ENCODE peak calls at places on chromosomes 5 and 9, in eight cellular contexts. E, B, M, S, D, W, H and R are unnamed samples.

GRCh38 chr5:123512631-123513461 is 869 bp downstream of the CSNK1G3 start:
- DNase-seq in E (peak), M (peak), D (peak), S (peak), H (peak), W (peak), B (no peak), R (peak)

GRCh38 chr5:81093536-81094196 is 133.5 kb downstream of the RASGRF2 start:
- DNase-seq in H (no peak), D (no peak), S (no peak), M (no peak), B (no peak), W (no peak), E (no peak), R (no peak)

GRCh38 chr9:115035872-115036612 is 81.9 kb downstream of the TNC start:
- DNase-seq in B (no peak), D (no peak), E (peak), W (no peak), H (no peak), M (no peak), S (no peak), R (peak)

GRCh38 chr9:134372621-134373267 is 46.5 kb downstream of the RXRA start:
- DNase-seq in B (no peak), M (no peak), W (no peak), H (no peak), D (no peak), E (no peak), S (no peak), R (no peak)

GRCh38 chr9:119224431-119224830 is 144.8 kb downstream of the BRINP1 start:
- DNase-seq in M (no peak), E (no peak), S (no peak), H (no peak), W (no peak), B (no peak), D (no peak), R (no peak)

GRCh38 chr5:151084363-151084762 is 3.5 kb upstream of the TNIP1 start:
- DNase-seq in W (no peak), S (no peak), H (no peak), M (no peak), D (no peak), B (no peak), E (no peak), R (no peak)

GRCh38 chr5:54876561-54876960 is 108.8 kb downstream of the ESM1 start:
- DNase-seq in H (no peak), E (no peak), M (no peak), D (no peak), B (no peak), W (no peak), S (no peak), R (no peak)

GRCh38 chr5:137217599-137218200 is 281.4 kb downstream of the SPOCK1 start:
- DNase-seq in D (no peak), B (no peak), E (no peak), M (no peak), S (no peak), W (no peak), H (no peak), R (no peak)

GRCh38 chr5:36958612-36959011 is 82.0 kb downstream of the NIPBL start:
- DNase-seq in M (no peak), B (no peak), W (no peak), D (no peak), H (no peak), E (no peak), S (no peak), R (no peak)

GRCh38 chr5:75640395-75640794 is 29.1 kb downstream of the ANKDD1B start:
- DNase-seq in M (no peak), S (no peak), H (no peak), B (no peak), D (peak), W (no peak), E (no peak), R (no peak)

GRCh38 chr5:161432798-161433197 is 113.7 kb downstream of the GABRB2 start:
- DNase-seq in D (no peak), M (no peak), W (no peak), B (no peak), E (no peak), S (no peak), H (no peak), R (no peak)

GRCh38 chr5:125042243-125042887 is 295.9 kb upstream of the ZNF608 start:
- DNase-seq in D (no peak), H (no peak), S (no peak), M (no peak), B (no peak), W (no peak), E (no peak), R (no peak)

GRCh38 chr5:136006164-136006563 is 22.6 kb upstream of the TGFBI start:
- DNase-seq in E (no peak), W (no peak), D (no peak), M (no peak), B (no peak), H (no peak), S (no peak), R (no peak)

GRCh38 chr9:859251-859650 is 17.8 kb downstream of the DMRT1 start:
- DNase-seq in H (no peak), W (no peak), S (no peak), E (peak), B (no peak), D (no peak), M (no peak), R (no peak)

GRCh38 chr5:176837707-176838115 is 27.4 kb downstream of the UNC5A start:
- DNase-seq in B (peak), D (peak), E (no peak), M (peak), W (peak), H (peak), S (peak), R (peak)

GRCh38 chr5:135405082-135405481 is 6.1 kb upstream of the MACROH2A1 start:
- DNase-seq in E (no peak), S (no peak), D (no peak), W (no peak), B (no peak), M (no peak), H (no peak), R (no peak)

GRCh38 chr9:131264231-131264630 is 12.1 kb downstream of the FAM78A start:
- DNase-seq in B (no peak), E (no peak), W (no peak), H (no peak), S (no peak), M (no peak), D (no peak), R (no peak)

GRCh38 chr5:113759505-113760145 is 246.1 kb downstream of the YTHDC2 start:
- DNase-seq in S (no peak), H (no peak), E (no peak), D (no peak), M (no peak), W (no peak), B (no peak), R (no peak)

GRCh38 chr5:34929150-34929719 is at the start of gene DNAJC21:
- DNase-seq in D (peak), S (peak), W (peak), H (peak), E (peak), M (peak), B (peak), R (peak)

GRCh38 chr5:138635268-138635667 is 60.1 kb upstream of the HSPA9 start:
- DNase-seq in H (no peak), M (no peak), E (no peak), W (no peak), B (no peak), S (no peak), D (peak), R (no peak)

GRCh38 chr9:89422151-89422918 is 75.6 kb downstream of the SEMA4D start:
- DNase-seq in H (peak), B (no peak), E (peak), D (no peak), W (peak), S (no peak), M (peak), R (peak)

GRCh38 chr5:116084231-116084630 is 594 bp upstream of the COMMD10 start:
- DNase-seq in B (peak), M (no peak), E (peak), W (peak), S (peak), D (peak), H (peak), R (no peak)

GRCh38 chr5:620152-620551 is 8.0 kb downstream of the CEP72 start:
- DNase-seq in D (no peak), M (no peak), W (no peak), B (no peak), H (no peak), E (no peak), S (no peak), R (no peak)

GRCh38 chr5:65986050-65986451 is 59.7 kb downstream of the ERBIN start:
- DNase-seq in E (no peak), B (no peak), M (no peak), D (peak), H (no peak), W (no peak), S (no peak), R (no peak)

GRCh38 chr5:130141689-130142320 is 237.5 kb downstream of the CHSY3 start:
- DNase-seq in M (no peak), H (no peak), W (peak), S (no peak), D (peak), E (no peak), B (no peak), R (no peak)

GRCh38 chr9:120937127-120937526 is 10.5 kb upstream of the TRAF1 start:
- DNase-seq in H (no peak), S (no peak), M (no peak), W (no peak), D (no peak), B (no peak), E (no peak), R (no peak)

GRCh38 chr9:136086951-136087740 is 7.9 kb downstream of the NACC2 start:
- DNase-seq in D (no peak), H (no peak), M (no peak), E (no peak), S (no peak), B (no peak), W (no peak), R (no peak)

GRCh38 chr5:143217065-143217803 is 186.3 kb downstream of the NR3C1 start:
- DNase-seq in S (no peak), H (no peak), D (no peak), M (no peak), W (peak), E (no peak), B (no peak), R (no peak)

GRCh38 chr5:143204474-143205246 is 198.8 kb downstream of the NR3C1 start:
- DNase-seq in E (no peak), W (no peak), H (no peak), B (no peak), D (no peak), M (no peak), S (no peak), R (no peak)

GRCh38 chr9:108473209-108474112 is 382.3 kb downstream of the ACTL7B start:
- DNase-seq in W (no peak), M (no peak), B (no peak), E (no peak), S (no peak), D (no peak), H (no peak), R (no peak)

GRCh38 chr9:132235894-132236661 is 74.2 kb downstream of the NTNG2 start:
- DNase-seq in M (peak), B (peak), H (peak), W (peak), D (peak), E (peak), S (peak), R (peak)

GRCh38 chr5:113190347-113190746 is 213.7 kb downstream of the DCP2 start:
- DNase-seq in H (no peak), M (no peak), B (no peak), D (peak), S (no peak), W (no peak), E (no peak), R (no peak)

GRCh38 chr9:6782378-6782777 is 24.6 kb downstream of the KDM4C start:
- DNase-seq in W (no peak), H (no peak), E (no peak), D (no peak), S (no peak), M (no peak), B (no peak), R (no peak)

GRCh38 chr5:163193886-163194285 is 243.5 kb upstream of the CCNG1 start:
- DNase-seq in B (no peak), E (no peak), H (no peak), S (no peak), W (no peak), M (no peak), D (no peak), R (no peak)

GRCh38 chr9:78921341-78921740 is 624.4 kb downstream of the PSAT1 start:
- DNase-seq in E (no peak), D (no peak), S (no peak), M (no peak), B (no peak), H (no peak), W (no peak), R (no peak)